ENCODE peak calls at places on chromosomes 12 and 14, in nine cellular contexts. E, J, R, Y, K, S, F, I and T are unnamed samples.

GRCh38 chr14:72898448-72898847 is 4.5 kb upstream of the DPF3 start:
- DNase-seq in J (no peak), E (no peak), R (no peak), K (no peak), Y (no peak), S (no peak), F (no peak), I (no peak), T (no peak)

GRCh38 chr14:101030586-101030985 is 127.1 kb upstream of the RTL1 start:
- DNase-seq in F (peak), J (no peak), R (no peak), I (no peak), K (no peak), Y (no peak), E (no peak), S (no peak), T (no peak)

GRCh38 chr12:110848524-110848923 is 1.7 kb downstream of the CCDC63 start:
- DNase-seq in S (no peak), Y (no peak), J (no peak), K (no peak), R (no peak), I (no peak), E (no peak), F (no peak), T (no peak)

GRCh38 chr12:50246873-50247612 is 36.3 kb downstream of the LIMA1 start:
- DNase-seq in E (peak), J (peak), R (peak), F (peak), Y (no peak), S (no peak), I (no peak), K (peak), T (no peak)

GRCh38 chr12:53190108-53190729 is 9.5 kb upstream of the CSAD start:
- DNase-seq in S (peak), F (peak), I (no peak), Y (peak), K (peak), J (peak), E (peak), R (peak), T (peak)

GRCh38 chr12:121845699-121846098 is 13.0 kb downstream of the HPD start:
- DNase-seq in R (no peak), S (no peak), J (no peak), F (no peak), Y (no peak), E (no peak), I (no peak), K (no peak), T (no peak)

GRCh38 chr12:89098390-89099102 is 253.8 kb downstream of the DUSP6 start:
- DNase-seq in R (no peak), K (peak), Y (peak), S (no peak), E (peak), F (no peak), I (peak), J (no peak), T (no peak)

GRCh38 chr14:56490379-56490778 is 89.2 kb upstream of the TMEM260 start:
- DNase-seq in Y (no peak), S (no peak), F (no peak), E (peak), J (no peak), R (peak), K (peak), I (no peak), T (no peak)

GRCh38 chr12:113222730-113223531 is 1.7 kb downstream of the TPCN1 start:
- DNase-seq in F (no peak), I (no peak), J (peak), S (no peak), Y (peak), R (peak), E (peak), K (no peak), T (no peak)

GRCh38 chr12:48567731-48568130 is 2.1 kb downstream of the LALBA start:
- DNase-seq in F (no peak), S (no peak), R (no peak), K (no peak), J (no peak), E (no peak), I (no peak), Y (no peak), T (no peak)

GRCh38 chr14:90649557-90650135 is 166.6 kb downstream of the TTC7B start:
- DNase-seq in Y (no peak), S (no peak), F (no peak), I (no peak), E (no peak), K (no peak), J (no peak), R (peak), T (no peak)

GRCh38 chr12:110636516-110636915 is 22.6 kb downstream of the TCTN1 start:
- DNase-seq in R (no peak), K (no peak), J (no peak), E (no peak), Y (no peak), S (no peak), F (peak), I (no peak), T (no peak)

GRCh38 chr12:57242691-57243454 is 8.1 kb downstream of the STAC3 start:
- DNase-seq in J (peak), E (peak), R (peak), K (peak), S (peak), Y (peak), I (no peak), F (peak), T (peak)

GRCh38 chr14:72476657-72477499 is 417.0 kb downstream of the DPF3 start:
- DNase-seq in E (peak), I (no peak), R (peak), S (peak), J (no peak), F (no peak), K (peak), Y (no peak), T (peak)

GRCh38 chr12:19613051-19613535 is 173.8 kb downstream of the AEBP2 start:
- DNase-seq in J (no peak), K (no peak), I (no peak), S (no peak), E (no peak), R (no peak), F (no peak), Y (no peak), T (no peak)

GRCh38 chr12:118061011-118061875 is at the start of gene WSB2:
- DNase-seq in R (peak), E (peak), S (no peak), I (peak), Y (peak), K (peak), F (peak), J (peak), T (peak)

GRCh38 chr14:60266021-60266937 is 17.3 kb downstream of the PPM1A start:
- DNase-seq in Y (peak), R (peak), S (no peak), I (no peak), E (no peak), K (peak), J (peak), F (no peak), T (no peak)

GRCh38 chr12:61654698-61655097 is 605.5 kb upstream of the USP15 start:
- DNase-seq in I (no peak), Y (no peak), F (no peak), J (no peak), E (no peak), K (no peak), S (no peak), R (no peak), T (no peak)

GRCh38 chr12:124577986-124578385 is 10.6 kb upstream of the NCOR2 start:
- DNase-seq in S (no peak), E (no peak), I (no peak), J (no peak), R (no peak), Y (no peak), K (no peak), F (no peak), T (no peak)

GRCh38 chr12:113435367-113435766 is 13.2 kb downstream of the SDSL start:
- DNase-seq in S (no peak), Y (no peak), R (no peak), I (no peak), J (no peak), F (peak), E (no peak), K (no peak), T (no peak)

GRCh38 chr12:121786441-121786825 is 7.1 kb downstream of the RHOF start:
- DNase-seq in K (peak), E (peak), I (no peak), F (no peak), R (peak), Y (peak), J (peak), S (no peak), T (no peak)

GRCh38 chr14:23573384-23573783 is 5.2 kb downstream of the JPH4 start:
- DNase-seq in E (no peak), F (peak), S (no peak), J (no peak), R (no peak), Y (peak), K (no peak), I (no peak), T (no peak)

GRCh38 chr12:109309441-109310246 is 560 bp upstream of the FOXN4 start:
- DNase-seq in F (no peak), E (no peak), Y (peak), K (peak), I (no peak), J (no peak), S (no peak), R (no peak), T (no peak)

GRCh38 chr12:5716991-5717390 is 228.1 kb downstream of the ANO2 start:
- DNase-seq in I (no peak), Y (no peak), R (no peak), F (no peak), J (no peak), K (no peak), S (no peak), E (no peak), T (no peak)

GRCh38 chr12:115232455-115233156 is 548.6 kb upstream of the TBX3 start:
- DNase-seq in R (peak), E (peak), S (no peak), I (no peak), J (no peak), F (no peak), K (no peak), Y (no peak), T (no peak)

GRCh38 chr12:96454396-96454795 is 35.0 kb upstream of the CFAP54 start:
- DNase-seq in Y (no peak), I (no peak), K (no peak), F (no peak), J (no peak), R (no peak), S (no peak), E (peak), T (no peak)

GRCh38 chr14:55535521-55536207 is 44.3 kb upstream of the KTN1 start:
- DNase-seq in J (no peak), F (no peak), E (peak), S (no peak), K (peak), I (no peak), Y (no peak), R (no peak), T (no peak)

GRCh38 chr12:93115646-93116045 is 186.6 kb upstream of the EEA1 start:
- DNase-seq in S (no peak), E (peak), J (no peak), F (no peak), R (no peak), I (no peak), K (no peak), Y (no peak), T (no peak)

GRCh38 chr12:120290541-120291312 is 976 bp downstream of the RNU4-2 start:
- DNase-seq in R (no peak), K (peak), Y (peak), S (no peak), J (no peak), E (no peak), I (no peak), F (no peak), T (no peak)

GRCh38 chr12:114438635-114439256 is 32.8 kb upstream of the TBX5 start:
- DNase-seq in F (no peak), Y (no peak), K (no peak), E (no peak), I (no peak), J (no peak), S (no peak), R (no peak), T (no peak)

GRCh38 chr14:89190779-89191513 is 226.1 kb downstream of the FOXN3 start:
- DNase-seq in F (no peak), I (no peak), J (no peak), R (no peak), E (no peak), Y (no peak), S (no peak), K (peak), T (no peak)

GRCh38 chr12:98814254-98814653 is 169.2 kb downstream of the APAF1 start:
- DNase-seq in E (no peak), I (no peak), Y (no peak), K (no peak), R (no peak), S (no peak), J (no peak), F (no peak), T (no peak)

GRCh38 chr12:26276709-26277108 is 81.3 kb downstream of the SSPN start:
- DNase-seq in E (no peak), R (peak), S (no peak), K (no peak), J (no peak), Y (no peak), F (no peak), I (no peak), T (no peak)

GRCh38 chr12:132422057-132423043 is 67.6 kb upstream of the FBRSL1 start:
- DNase-seq in I (no peak), Y (peak), F (no peak), R (no peak), E (peak), J (no peak), K (peak), S (no peak), T (no peak)

GRCh38 chr12:7108928-7109920 is at the start of gene C1RL:
- DNase-seq in Y (peak), K (peak), I (no peak), R (peak), E (peak), S (no peak), J (peak), F (peak), T (peak)

GRCh38 chr12:124740691-124741137 is 123.0 kb downstream of the SCARB1 start:
- DNase-seq in S (no peak), Y (no peak), R (peak), K (peak), F (no peak), E (peak), I (no peak), J (no peak), T (no peak)